ENCODE peak calls at places on chromosomes 6 and 20, in five cellular contexts. G is H1, X is K562, E is GM12878, Y is HCT116. V is an unnamed sample.

GRCh38 chr20:39069976-39070375 is 107.8 kb downstream of the DHX35 start:
- DNase-seq in G (no peak), X (no peak), E (no peak), Y (no peak), V (no peak)

GRCh38 chr20:57558614-57559285 is 2.2 kb upstream of the PCK1 start:
- DNase-seq in G (no peak), X (no peak), E (no peak), Y (no peak), V (no peak)

GRCh38 chr20:8399963-8400362 is 267.9 kb downstream of the PLCB1 start:
- DNase-seq in G (no peak), X (no peak), E (peak; percentile 92), Y (no peak), V (no peak)

GRCh38 chr20:61297981-61298380 is 45.9 kb downstream of the CDH4 start:
- DNase-seq in G (no peak), X (no peak), E (no peak), Y (no peak), V (no peak)

GRCh38 chr6:170005680-170006470 is 254.5 kb downstream of the ERMARD start:
- DNase-seq in G (no peak), X (no peak), E (no peak), Y (no peak), V (no peak)

GRCh38 chr6:14582731-14583130 is 465.2 kb downstream of the CD83 start:
- DNase-seq in G (no peak), X (no peak), E (no peak), Y (no peak), V (no peak)

GRCh38 chr6:155586036-155586557 is 130.5 kb upstream of the NOX3 start:
- DNase-seq in G (no peak), X (no peak), E (no peak), Y (no peak), V (no peak)

GRCh38 chr6:105765239-105765638 is 320.9 kb upstream of the PRDM1 start:
- DNase-seq in G (no peak), X (no peak), E (no peak), Y (no peak), V (no peak)

GRCh38 chr6:77620290-77620882 is 32.5 kb upstream of the MEI4 start:
- DNase-seq in G (no peak), X (no peak), E (no peak), Y (peak; percentile 23), V (no peak)

GRCh38 chr6:137798846-137799245 is 68.2 kb upstream of the TNFAIP3 start:
- DNase-seq in G (no peak), X (no peak), E (no peak), Y (no peak), V (no peak)

GRCh38 chr6:144886682-144887081 is 601.5 kb downstream of the UTRN start:
- DNase-seq in G (no peak), X (peak; percentile 65), E (no peak), Y (no peak), V (no peak)

GRCh38 chr20:61260905-61261304 is 8.8 kb downstream of the CDH4 start:
- DNase-seq in G (peak; percentile 57), X (no peak), E (no peak), Y (no peak), V (no peak)

GRCh38 chr20:11260611-11261010 is 586.8 kb upstream of the JAG1 start:
- DNase-seq in G (no peak), X (no peak), E (no peak), Y (no peak), V (no peak)

GRCh38 chr6:126376682-126377081 is 36.8 kb downstream of the CENPW start:
- DNase-seq in G (no peak), X (no peak), E (no peak), Y (no peak), V (no peak)

GRCh38 chr6:54695815-54696214 is 150.8 kb upstream of the FAM83B start:
- DNase-seq in G (no peak), X (no peak), E (no peak), Y (no peak), V (no peak)

GRCh38 chr6:157603314-157603940 is 219.6 kb upstream of the SNX9 start:
- DNase-seq in G (no peak), X (no peak), E (no peak), Y (no peak), V (no peak)

GRCh38 chr20:47453167-47453782 is 48.4 kb upstream of the NCOA3 start:
- DNase-seq in G (no peak), X (no peak), E (peak; percentile 92), Y (peak; percentile 74), V (no peak)

GRCh38 chr20:11686900-11687543 is 230.7 kb upstream of the BTBD3 start:
- DNase-seq in G (peak; percentile 66), X (no peak), E (no peak), Y (no peak), V (peak; percentile 5)

GRCh38 chr6:153001767-153002612 is 519 bp downstream of the MTRF1L start:
- DNase-seq in G (no peak), X (peak; percentile 25), E (no peak), Y (no peak), V (no peak)

GRCh38 chr20:57695012-57695411 is 14.8 kb downstream of the PMEPA1 start:
- DNase-seq in G (no peak), X (no peak), E (no peak), Y (peak; percentile 48), V (peak; percentile 97)

GRCh38 chr6:131552572-131552971 is 20.5 kb upstream of the ARG1 start:
- DNase-seq in G (no peak), X (no peak), E (no peak), Y (no peak), V (no peak)

GRCh38 chr6:5003604-5004372 is at the start of gene RPP40:
- DNase-seq in G (peak; percentile 99), X (peak; percentile 97), E (peak; percentile 83), Y (peak; percentile 89), V (peak; percentile 90)

GRCh38 chr6:51594981-51595380 is 492.4 kb downstream of the PKHD1 start:
- DNase-seq in G (no peak), X (no peak), E (no peak), Y (no peak), V (no peak)

GRCh38 chr20:34579191-34579661 is 20.7 kb downstream of the MAP1LC3A start:
- DNase-seq in G (no peak), X (no peak), E (no peak), Y (peak; percentile 28), V (peak; percentile 17)

GRCh38 chr20:38049800-38050199 is 16.3 kb downstream of the RPRD1B start:
- DNase-seq in G (no peak), X (no peak), E (no peak), Y (no peak), V (peak; percentile 56)

GRCh38 chr20:768426-768978 is at the start of gene SLC52A3:
- DNase-seq in G (peak; percentile 80), X (peak; percentile 49), E (no peak), Y (peak; percentile 86), V (peak; percentile 88)

GRCh38 chr6:33781105-33781975 is 7.6 kb downstream of the LEMD2 start:
- DNase-seq in G (peak; percentile 72), X (no peak), E (no peak), Y (peak; percentile 48), V (no peak)

GRCh38 chr6:44278774-44279697 is 8.8 kb downstream of the TMEM151B start:
- DNase-seq in G (no peak), X (no peak), E (no peak), Y (no peak), V (no peak)

GRCh38 chr6:33547499-33547898 is 32.6 kb downstream of the BAK1 start:
- DNase-seq in G (no peak), X (no peak), E (no peak), Y (no peak), V (no peak)

GRCh38 chr6:135219346-135219745 is 38.2 kb downstream of the MYB start:
- DNase-seq in G (no peak), X (no peak), E (no peak), Y (no peak), V (no peak)

DNA sequence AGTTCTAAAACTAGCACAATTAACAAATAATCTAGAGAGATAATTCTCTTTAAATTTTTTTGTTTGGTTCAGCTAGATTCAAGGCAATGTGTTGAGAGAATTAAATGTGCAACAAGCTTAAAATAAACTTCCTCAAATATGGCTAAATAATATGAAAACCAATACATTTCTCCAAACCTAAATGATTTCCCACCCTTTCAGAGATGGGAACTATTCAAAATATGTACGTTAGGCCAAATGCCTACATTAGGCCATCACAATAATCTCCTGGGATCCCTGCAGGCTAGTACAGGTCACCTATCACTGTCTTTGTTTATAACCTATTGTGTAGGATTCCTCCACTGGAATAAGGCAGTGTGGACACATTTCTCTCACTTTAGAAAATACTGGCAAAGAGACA is 1.7 kb downstream of the FAXC start:
- DNase-seq in G (no peak), X (no peak), E (no peak), Y (no peak), V (no peak)
- TF ChIP-seq JUND in G (no peak), X (no peak), E (no peak), Y (no peak), V (no peak)

GRCh38 chr6:167345960-167346359 is 21.1 kb downstream of the TTLL2 start:
- DNase-seq in G (no peak), X (no peak), E (no peak), Y (no peak), V (no peak)

GRCh38 chr6:167351656-167352354 is 26.9 kb downstream of the TTLL2 start:
- DNase-seq in G (no peak), X (no peak), E (no peak), Y (no peak), V (no peak)

GRCh38 chr6:167349816-167350215 is 24.9 kb downstream of the TTLL2 start:
- DNase-seq in G (no peak), X (no peak), E (no peak), Y (no peak), V (no peak)

GRCh38 chr6:167350322-167350721 is 25.4 kb downstream of the TTLL2 start:
- DNase-seq in G (no peak), X (no peak), E (no peak), Y (no peak), V (no peak)

GRCh38 chr6:167350731-167351655 is 26.1 kb downstream of the TTLL2 start:
- DNase-seq in G (peak; percentile 99), X (peak; percentile 66), E (peak; percentile 11), Y (peak; percentile 52), V (peak; percentile 68)
- TF ChIP-seq JUND in G (peak; percentile 29), X (peak; percentile 16), E (no peak), Y (no peak), V (no peak)

DNA sequence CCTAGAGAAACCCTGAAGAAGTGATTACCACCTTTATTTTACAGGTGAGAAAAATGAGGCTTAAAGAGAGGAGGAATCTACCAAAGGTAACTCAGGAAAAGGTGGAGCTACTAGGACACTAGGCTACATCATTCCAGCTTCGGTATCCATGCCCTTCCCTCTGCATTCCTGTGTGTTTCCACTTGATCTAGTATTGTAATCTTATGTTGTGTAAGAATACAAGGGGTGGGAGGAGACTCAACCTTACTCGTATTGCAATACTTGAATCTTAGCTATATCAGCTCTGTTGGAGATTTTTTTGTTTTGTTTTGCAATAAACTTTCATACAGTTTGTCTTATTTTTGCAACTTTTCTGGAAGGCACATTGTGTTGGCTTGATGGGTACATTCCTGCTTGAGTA is 742.4 kb downstream of the PTPRT start:
- DNase-seq in G (no peak), X (no peak), E (no peak), Y (no peak), V (no peak)
- TF ChIP-seq JUND in G (no peak), X (no peak), E (no peak), Y (no peak), V (no peak)

GRCh38 chr6:74318738-74319137 is 622.7 kb downstream of the CD109 start:
- DNase-seq in G (no peak), X (no peak), E (no peak), Y (no peak), V (no peak)

GRCh38 chr6:74320715-74321114 is 624.7 kb downstream of the CD109 start:
- DNase-seq in G (no peak), X (no peak), E (no peak), Y (no peak), V (no peak)

GRCh38 chr6:74320076-74320475 is 624.1 kb downstream of the CD109 start:
- DNase-seq in G (no peak), X (no peak), E (no peak), Y (no peak), V (no peak)

GRCh38 chr6:74319292-74319691 is 623.3 kb downstream of the CD109 start:
- DNase-seq in G (no peak), X (no peak), E (no peak), Y (no peak), V (no peak)
- TF ChIP-seq JUND in G (no peak), X (no peak), E (no peak), Y (no peak), V (no peak)